ENCODE peak calls at places on chromosome 15, in five cellular contexts. O is H1, A is A549, U is HepG2, J is K562. I is an unnamed sample.

GRCh38 chr15:44075535-44075934 is 119.5 kb downstream of the FRMD5 start:
- DNase-seq in U (no peak), A (no peak), O (no peak), J (no peak), I (no peak)

GRCh38 chr15:85623648-85624047 is 171.1 kb downstream of the KLHL25 start:
- DNase-seq in O (no peak), J (no peak), A (no peak), U (no peak), I (peak)

GRCh38 chr15:70762469-70763119 is 764 bp downstream of the UACA start:
- DNase-seq in A (peak), U (no peak), O (peak), J (no peak), I (peak)

GRCh38 chr15:94066811-94067210 is 164.6 kb upstream of the MCTP2 start:
- DNase-seq in O (no peak), A (no peak), J (no peak), U (no peak), I (no peak)

GRCh38 chr15:52171386-52171785 is 19.8 kb downstream of the GNB5 start:
- DNase-seq in J (no peak), U (no peak), A (no peak), O (peak), I (peak)

GRCh38 chr15:94052711-94053110 is 178.7 kb upstream of the MCTP2 start:
- DNase-seq in A (no peak), U (no peak), J (no peak), O (no peak), I (no peak)

GRCh38 chr15:67121725-67122600 is 56.6 kb downstream of the SMAD3 start:
- DNase-seq in U (no peak), O (no peak), J (no peak), A (no peak), I (no peak)

GRCh38 chr15:25946241-25946786 is 83.2 kb upstream of the ATP10A start:
- DNase-seq in J (no peak), O (no peak), A (no peak), U (no peak), I (no peak)

GRCh38 chr15:41945701-41946100 is 26.7 kb downstream of the EHD4 start:
- DNase-seq in J (no peak), O (no peak), U (no peak), A (no peak), I (no peak)

GRCh38 chr15:96261575-96262034 is 68.9 kb upstream of the NR2F2 start:
- DNase-seq in U (peak), O (no peak), J (peak), A (no peak), I (no peak)

GRCh38 chr15:76674883-76675282 is 230.3 kb downstream of the SCAPER start:
- DNase-seq in U (no peak), O (no peak), A (no peak), J (no peak), I (peak)

GRCh38 chr15:76340198-76340801 is 3.7 kb downstream of the ISL2 start:
- DNase-seq in J (no peak), U (no peak), O (peak), A (no peak), I (no peak)

GRCh38 chr15:68154923-68155559 is 50.1 kb downstream of the CALML4 start:
- DNase-seq in J (no peak), A (peak), U (peak), O (no peak), I (peak)

GRCh38 chr15:25838191-25838870 is 24.8 kb downstream of the ATP10A start:
- DNase-seq in A (no peak), O (no peak), J (no peak), U (no peak), I (no peak)

GRCh38 chr15:69421498-69421897 is 7.3 kb downstream of the KIF23 start:
- DNase-seq in J (no peak), O (no peak), A (no peak), U (no peak), I (peak)

GRCh38 chr15:28456476-28457395 is 76.0 kb downstream of the GOLGA8G start:
- DNase-seq in O (peak), A (no peak), J (no peak), U (no peak), I (peak)

GRCh38 chr15:64141798-64142512 is 9.6 kb upstream of the SNX22 start:
- DNase-seq in U (no peak), O (no peak), A (no peak), J (no peak), I (no peak)

GRCh38 chr15:57606816-57607215 is 15.1 kb downstream of the MYZAP start:
- DNase-seq in O (no peak), J (no peak), U (no peak), A (no peak), I (no peak)

GRCh38 chr15:79930509-79930908 is 33.7 kb upstream of the MTHFS start:
- DNase-seq in A (no peak), J (no peak), U (no peak), O (no peak), I (no peak)

GRCh38 chr15:64883097-64883581 is 28.6 kb upstream of the ANKDD1A start:
- DNase-seq in U (no peak), J (no peak), A (no peak), O (no peak), I (peak)

GRCh38 chr15:56187665-56188064 is 56.0 kb downstream of the RFX7 start:
- DNase-seq in U (peak), J (no peak), A (no peak), O (no peak), I (no peak)

GRCh38 chr15:59157840-59158700 is 48.6 kb upstream of the LDHAL6B start:
- DNase-seq in O (no peak), J (no peak), A (no peak), U (no peak), I (no peak)

GRCh38 chr15:77033729-77034619 is 36.9 kb downstream of the TSPAN3 start:
- DNase-seq in O (peak), J (no peak), U (no peak), A (no peak), I (no peak)

GRCh38 chr15:67126551-67127333 is 61.3 kb downstream of the SMAD3 start:
- DNase-seq in J (no peak), A (no peak), U (peak), O (no peak), I (no peak)

GRCh38 chr15:100016632-100017031 is 283.4 kb upstream of the LYSMD4 start:
- DNase-seq in O (no peak), J (no peak), U (no peak), A (no peak), I (no peak)

GRCh38 chr15:69718916-69719315 is 266.3 kb downstream of the RPLP1 start:
- DNase-seq in U (no peak), O (no peak), J (no peak), A (no peak), I (no peak)

GRCh38 chr15:48644827-48645557 is 517 bp downstream of the FBN1 start:
- DNase-seq in U (no peak), J (no peak), O (peak), A (peak), I (peak)

GRCh38 chr15:43492266-43492665 is 690 bp downstream of the TP53BP1 start:
- DNase-seq in O (no peak), U (no peak), A (no peak), J (no peak), I (no peak)

GRCh38 chr15:40957581-40958051 is 4.3 kb downstream of the CHAC1 start:
- DNase-seq in A (no peak), J (no peak), U (no peak), O (no peak), I (no peak)

GRCh38 chr15:84911879-84912660 is 27.6 kb downstream of the SLC28A1 start:
- DNase-seq in U (peak), J (no peak), A (peak), O (no peak), I (peak)

GRCh38 chr15:86016750-86017149 is 62.9 kb upstream of the AGBL1 start:
- DNase-seq in J (no peak), A (no peak), U (no peak), O (no peak), I (no peak)

GRCh38 chr15:25236143-25236860 is 202.5 kb downstream of the UBE3A start:
- DNase-seq in O (no peak), U (no peak), A (no peak), J (no peak), I (no peak)

DNA sequence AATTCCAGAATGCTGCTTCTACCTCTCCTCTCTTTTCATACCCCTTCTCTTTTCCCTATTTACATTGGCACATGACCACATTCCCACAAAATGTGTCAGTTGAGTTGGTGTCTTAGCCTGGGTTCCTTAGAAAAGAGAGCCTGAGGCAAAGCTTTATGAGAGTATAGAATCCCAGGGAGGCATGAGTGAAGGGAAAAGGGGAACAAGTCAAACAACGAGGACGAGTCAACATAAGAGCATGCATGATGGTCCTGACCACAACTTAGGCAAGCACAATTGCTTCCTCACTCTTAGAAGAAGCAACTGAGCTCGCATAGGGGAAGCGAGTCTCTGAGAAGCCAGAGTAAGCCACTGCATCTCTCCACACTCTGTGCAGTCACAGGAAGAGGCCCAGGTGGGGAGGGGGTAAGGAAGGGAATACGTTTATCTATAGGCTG is 15.4 kb upstream of the ZNF774 start:
- DNase-seq in O (no peak), U (no peak), A (no peak), J (no peak), I (peak)
- TF ChIP-seq MAFK in O (no peak), U (no peak), A (no peak), J (no peak), I (no peak)

DNA sequence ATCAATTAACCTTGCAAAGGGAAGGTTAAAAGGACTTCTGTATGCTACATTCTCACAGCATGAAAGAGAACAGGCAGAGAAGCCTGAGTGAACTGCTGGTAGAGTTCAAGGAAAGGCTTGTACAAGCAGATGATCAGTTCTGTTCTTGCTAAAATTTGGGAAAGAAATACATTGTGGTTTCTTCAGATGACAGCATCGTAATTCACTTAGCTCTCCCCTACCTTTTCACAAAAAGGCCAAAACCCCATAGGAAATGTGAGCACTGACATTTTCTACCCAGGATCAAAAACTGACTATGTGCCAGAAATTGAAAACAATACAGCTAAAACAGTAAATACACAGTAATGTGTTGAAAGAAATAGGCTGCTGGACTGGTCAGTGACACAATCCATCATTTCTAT is 216.4 kb downstream of the DPH6 start:
- DNase-seq in J (no peak), O (no peak), A (no peak), U (no peak), I (peak)
- TF ChIP-seq MAFK in J (no peak), O (no peak), A (no peak), U (no peak), I (no peak)

GRCh38 chr15:55005679-55006078 is 191.1 kb downstream of the RSL24D1 start:
- DNase-seq in O (no peak), A (no peak), J (no peak), U (no peak), I (no peak)
- TF ChIP-seq MAFK in O (no peak), A (no peak), J (no peak), U (no peak), I (no peak)

GRCh38 chr15:92655178-92655995 is at the start of gene FAM174B:
- DNase-seq in O (peak), A (peak), J (no peak), U (no peak), I (no peak)
- TF ChIP-seq MAFK in O (no peak), A (no peak), J (no peak), U (no peak), I (no peak)

GRCh38 chr15:91222052-91222451 is 122.0 kb downstream of the SV2B start:
- DNase-seq in A (no peak), U (no peak), J (no peak), O (no peak), I (no peak)

GRCh38 chr15:91227062-91227461 is 127.0 kb downstream of the SV2B start:
- DNase-seq in J (no peak), U (no peak), A (no peak), O (no peak), I (no peak)

GRCh38 chr15:91223902-91224301 is 123.8 kb downstream of the SV2B start:
- DNase-seq in J (no peak), U (no peak), O (no peak), A (no peak), I (no peak)

GRCh38 chr15:91225728-91226127 is 125.7 kb downstream of the SV2B start:
- DNase-seq in A (no peak), U (no peak), J (no peak), O (no peak), I (no peak)

GRCh38 chr15:91224750-91225380 is 124.8 kb downstream of the SV2B start:
- DNase-seq in U (peak), A (peak), O (peak), J (peak), I (peak)
- TF ChIP-seq MAFK in U (no peak), A (no peak), O (no peak), J (no peak), I (no peak)

GRCh38 chr15:75151214-75152128 is 50.2 kb upstream of the C15orf39 start:
- DNase-seq in A (no peak), O (no peak), J (no peak), U (no peak), I (no peak)

GRCh38 chr15:75153084-75153483 is 48.6 kb upstream of the C15orf39 start:
- DNase-seq in J (peak), U (peak), O (no peak), A (peak), I (peak)

GRCh38 chr15:75152382-75153079 is 49.2 kb upstream of the C15orf39 start:
- DNase-seq in J (no peak), A (no peak), U (no peak), O (no peak), I (no peak)

GRCh38 chr15:75154461-75155062 is 47.1 kb upstream of the C15orf39 start:
- DNase-seq in J (no peak), U (no peak), A (no peak), O (no peak), I (no peak)

DNA sequence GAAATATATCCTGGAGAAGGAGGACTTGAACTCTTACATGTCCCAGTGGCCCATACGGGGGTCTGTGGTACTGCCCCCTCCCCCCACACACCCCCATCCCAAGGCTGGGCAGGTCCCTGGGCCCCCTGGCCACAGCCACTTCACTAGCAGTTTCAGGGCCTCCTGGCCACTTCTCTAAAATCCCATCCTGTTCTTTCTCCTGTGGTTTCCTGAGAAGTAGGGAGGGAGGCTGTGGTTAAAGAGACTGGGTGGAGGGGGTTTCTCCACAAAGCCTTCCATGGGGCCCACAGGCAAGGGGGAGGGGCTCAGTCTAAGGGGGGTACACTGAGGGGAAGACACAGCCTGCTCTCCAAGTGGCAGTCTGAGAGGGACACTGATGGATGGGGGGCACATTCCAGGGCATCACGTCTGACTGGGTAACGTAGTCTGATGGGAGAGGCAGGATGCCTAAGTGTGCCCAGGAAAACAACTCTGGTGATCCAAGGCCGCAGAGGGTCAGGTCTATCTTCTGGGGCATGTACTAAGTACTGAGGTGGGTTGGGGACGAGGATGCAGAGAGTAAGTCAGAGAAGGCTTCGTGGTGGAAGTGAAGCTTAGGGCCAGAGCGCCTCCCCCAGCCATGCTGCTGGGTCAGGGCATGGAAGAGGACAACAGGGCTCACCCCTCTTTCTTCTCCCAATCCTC is 48.0 kb upstream of the C15orf39 start:
- DNase-seq in J (no peak), U (no peak), O (no peak), A (no peak), I (no peak)
- TF ChIP-seq MAFK in J (no peak), U (no peak), O (no peak), A (no peak), I (no peak)